ENCODE peak calls at places on chromosomes 2 and 18, in seven cellular contexts. G, T, R, W, S, K and H are unnamed samples.

GRCh38 chr2:32678825-32679224 is 51.0 kb downstream of the TTC27 start:
- DNase-seq in G (no peak), T (no peak), R (no peak), W (no peak), S (no peak), K (no peak), H (peak)

GRCh38 chr18:79200546-79201268 is 131.5 kb downstream of the ATP9B start:
- DNase-seq in G (no peak), T (no peak), R (peak), W (no peak), S (peak), K (peak), H (peak)

GRCh38 chr2:158134655-158135054 is 33.0 kb downstream of the UPP2 start:
- DNase-seq in G (no peak), T (no peak), R (no peak), W (no peak), S (no peak), K (no peak), H (no peak)

GRCh38 chr2:240672076-240672700 is 10.5 kb downstream of the AQP12B start:
- DNase-seq in G (no peak), T (no peak), R (no peak), W (no peak), S (no peak), K (no peak), H (no peak)

GRCh38 chr2:201404699-201405275 is 46.5 kb downstream of the TRAK2 start:
- DNase-seq in G (no peak), T (no peak), R (no peak), W (no peak), S (no peak), K (no peak), H (no peak)

GRCh38 chr2:32425719-32426141 is 68.9 kb downstream of the BIRC6 start:
- DNase-seq in G (no peak), T (peak), R (no peak), W (no peak), S (no peak), K (no peak), H (peak)

GRCh38 chr2:37156857-37157714 is at the start of gene EIF2AK2:
- DNase-seq in G (peak), T (peak), R (peak), W (peak), S (peak), K (peak), H (peak)

GRCh38 chr2:174585657-174586056 is 11.9 kb downstream of the WIPF1 start:
- DNase-seq in G (no peak), T (no peak), R (no peak), W (no peak), S (no peak), K (no peak), H (no peak)

GRCh38 chr18:23828426-23828825 is 139.2 kb downstream of the LAMA3 start:
- DNase-seq in G (peak), T (no peak), R (peak), W (no peak), S (no peak), K (no peak), H (no peak)

GRCh38 chr2:240277807-240278522 is 137.5 kb upstream of the OTOS start:
- DNase-seq in G (no peak), T (no peak), R (no peak), W (no peak), S (no peak), K (no peak), H (no peak)

GRCh38 chr2:71672640-71673401 is 219.5 kb downstream of the DYSF start:
- DNase-seq in G (no peak), T (no peak), R (no peak), W (no peak), S (no peak), K (no peak), H (no peak)

GRCh38 chr2:7430869-7431641 is 513.8 kb downstream of the RNF144A start:
- DNase-seq in G (peak), T (no peak), R (no peak), W (no peak), S (peak), K (peak), H (no peak)